ENCODE peak calls at places on chromosome 2, in six cellular contexts. L, Z, J, O, Y and S are unnamed samples.

GRCh38 chr2:118251427-118251826 is 163.2 kb downstream of the INSIG2 start:
- DNase-seq in J (no peak), Y (no peak), Z (no peak), O (no peak), L (no peak), S (peak)

GRCh38 chr2:186780701-186781316 is 68.2 kb downstream of the ZSWIM2 start:
- DNase-seq in L (peak), O (no peak), Y (peak), Z (no peak), J (no peak), S (no peak)

GRCh38 chr2:69272803-69273471 is 114.1 kb downstream of the GFPT1 start:
- DNase-seq in J (no peak), Y (no peak), O (no peak), L (no peak), Z (no peak), S (no peak)

GRCh38 chr2:230443540-230443939 is 27.5 kb downstream of the SP100 start:
- DNase-seq in J (no peak), L (no peak), Z (no peak), O (peak), Y (no peak), S (no peak)

GRCh38 chr2:158533009-158533408 is 76.3 kb downstream of the PKP4 start:
- DNase-seq in J (no peak), O (no peak), L (no peak), Y (no peak), Z (no peak), S (no peak)

GRCh38 chr2:226583715-226584114 is 215.9 kb downstream of the IRS1 start:
- DNase-seq in O (peak), Z (no peak), Y (no peak), L (no peak), J (no peak), S (peak)

GRCh38 chr2:79585701-79586428 is 73.0 kb downstream of the CTNNA2 start:
- DNase-seq in J (no peak), Y (no peak), L (no peak), O (no peak), Z (no peak), S (no peak)

GRCh38 chr2:119475225-119475856 is 43.7 kb downstream of the TMEM37 start:
- DNase-seq in Z (no peak), Y (no peak), L (peak), O (no peak), J (no peak), S (no peak)

GRCh38 chr2:206004004-206004693 is 81.8 kb downstream of the INO80D start:
- DNase-seq in Y (peak), L (no peak), O (no peak), Z (no peak), J (no peak), S (no peak)

GRCh38 chr2:1731963-1732768 is 12.1 kb downstream of the PXDN start:
- DNase-seq in Y (no peak), Z (no peak), O (peak), J (no peak), L (peak), S (peak)

GRCh38 chr2:3398837-3399236 is 19.3 kb downstream of the TRAPPC12 start:
- DNase-seq in Y (no peak), O (no peak), J (no peak), L (peak), Z (no peak), S (no peak)

GRCh38 chr2:218852911-218853667 is 6.5 kb upstream of the WNT6 start:
- DNase-seq in Z (peak), Y (no peak), L (peak), J (peak), O (no peak), S (no peak)

GRCh38 chr2:234699456-234699855 is 202.6 kb upstream of the ARL4C start:
- DNase-seq in Y (no peak), O (no peak), J (no peak), Z (no peak), L (no peak), S (no peak)

GRCh38 chr2:18047896-18048657 is 169.6 kb downstream of the KCNS3 start:
- DNase-seq in J (no peak), Y (no peak), O (no peak), Z (no peak), L (no peak), S (peak)

GRCh38 chr2:158095912-158096311 is 5.8 kb upstream of the UPP2 start:
- DNase-seq in J (no peak), L (no peak), Z (no peak), Y (no peak), O (no peak), S (no peak)

GRCh38 chr2:162118166-162119031 is 33.6 kb downstream of the GCG start:
- DNase-seq in O (peak), Z (no peak), Y (no peak), J (no peak), L (no peak), S (peak)